ENCODE peak calls at places on chromosomes 12 and 14, in seven cellular contexts. One of them, this sample, is unnamed.

GRCh38 chr12:103956515-103957027 is 9.1 kb upstream of the TDG start:
- DNase-seq in stomach: no peak
- DNase-seq in BJ: no peak
- DNase-seq in thoracic aorta: no peak
- DNase-seq in cardiac muscle cell: no peak
- DNase-seq in glutamatergic neuron: no peak
- DNase-seq in astrocyte: peak; percentile 9
- DNase-seq in this sample: no peak

GRCh38 chr12:6078378-6079083 is 45.9 kb downstream of the VWF start:
- DNase-seq in stomach: no peak
- DNase-seq in BJ: no peak
- DNase-seq in thoracic aorta: no peak
- DNase-seq in cardiac muscle cell: no peak
- DNase-seq in glutamatergic neuron: no peak
- DNase-seq in astrocyte: peak; percentile 62
- DNase-seq in this sample: no peak

GRCh38 chr12:104446646-104447415 is 9.9 kb upstream of the CHST11 start:
- DNase-seq in stomach: no peak
- DNase-seq in BJ: no peak
- DNase-seq in thoracic aorta: no peak
- DNase-seq in cardiac muscle cell: no peak
- DNase-seq in glutamatergic neuron: no peak
- DNase-seq in astrocyte: no peak
- DNase-seq in this sample: no peak

GRCh38 chr14:71636820-71637471 is 295.3 kb upstream of the RGS6 start:
- DNase-seq in stomach: no peak
- DNase-seq in BJ: no peak
- DNase-seq in thoracic aorta: no peak
- DNase-seq in cardiac muscle cell: no peak
- DNase-seq in glutamatergic neuron: no peak
- DNase-seq in astrocyte: no peak
- DNase-seq in this sample: no peak

GRCh38 chr14:79597561-79597960 is 613.7 kb downstream of the DIO2 start:
- DNase-seq in stomach: no peak
- DNase-seq in BJ: no peak
- DNase-seq in thoracic aorta: no peak
- DNase-seq in cardiac muscle cell: no peak
- DNase-seq in glutamatergic neuron: no peak
- DNase-seq in astrocyte: peak; percentile 74
- DNase-seq in this sample: no peak

GRCh38 chr14:44404599-44405349 is 102.3 kb downstream of the FSCB start:
- DNase-seq in stomach: no peak
- DNase-seq in BJ: no peak
- DNase-seq in thoracic aorta: no peak
- DNase-seq in cardiac muscle cell: no peak
- DNase-seq in glutamatergic neuron: no peak
- DNase-seq in astrocyte: no peak
- DNase-seq in this sample: no peak

GRCh38 chr12:13339538-13339937 is 143.0 kb downstream of the EMP1 start:
- DNase-seq in stomach: no peak
- DNase-seq in BJ: no peak
- DNase-seq in thoracic aorta: no peak
- DNase-seq in cardiac muscle cell: no peak
- DNase-seq in glutamatergic neuron: no peak
- DNase-seq in astrocyte: peak; percentile 16
- DNase-seq in this sample: no peak

GRCh38 chr12:4621511-4621910 is 27.3 kb downstream of the AKAP3 start:
- DNase-seq in stomach: no peak
- DNase-seq in BJ: no peak
- DNase-seq in thoracic aorta: no peak
- DNase-seq in cardiac muscle cell: no peak
- DNase-seq in glutamatergic neuron: no peak
- DNase-seq in astrocyte: no peak
- DNase-seq in this sample: no peak

GRCh38 chr14:103543140-103543539 is 14.1 kb downstream of the TRMT61A start:
- DNase-seq in stomach: no peak
- DNase-seq in BJ: no peak
- DNase-seq in thoracic aorta: no peak
- DNase-seq in cardiac muscle cell: no peak
- DNase-seq in glutamatergic neuron: no peak
- DNase-seq in astrocyte: no peak
- DNase-seq in this sample: no peak

GRCh38 chr12:29528161-29528560 is 30.7 kb upstream of the OVCH1 start:
- DNase-seq in stomach: no peak
- DNase-seq in BJ: no peak
- DNase-seq in thoracic aorta: no peak
- DNase-seq in cardiac muscle cell: no peak
- DNase-seq in glutamatergic neuron: no peak
- DNase-seq in astrocyte: no peak
- DNase-seq in this sample: no peak

GRCh38 chr14:61471297-61471980 is 150.1 kb downstream of the PRKCH start:
- DNase-seq in stomach: no peak
- DNase-seq in BJ: no peak
- DNase-seq in thoracic aorta: no peak
- DNase-seq in cardiac muscle cell: no peak
- DNase-seq in glutamatergic neuron: no peak
- DNase-seq in astrocyte: no peak
- DNase-seq in this sample: no peak

GRCh38 chr12:103801709-103802585 is 39.1 kb downstream of the NT5DC3 start:
- DNase-seq in stomach: no peak
- DNase-seq in BJ: no peak
- DNase-seq in thoracic aorta: no peak
- DNase-seq in cardiac muscle cell: no peak
- DNase-seq in glutamatergic neuron: no peak
- DNase-seq in astrocyte: peak; percentile 93
- DNase-seq in this sample: no peak

DNA sequence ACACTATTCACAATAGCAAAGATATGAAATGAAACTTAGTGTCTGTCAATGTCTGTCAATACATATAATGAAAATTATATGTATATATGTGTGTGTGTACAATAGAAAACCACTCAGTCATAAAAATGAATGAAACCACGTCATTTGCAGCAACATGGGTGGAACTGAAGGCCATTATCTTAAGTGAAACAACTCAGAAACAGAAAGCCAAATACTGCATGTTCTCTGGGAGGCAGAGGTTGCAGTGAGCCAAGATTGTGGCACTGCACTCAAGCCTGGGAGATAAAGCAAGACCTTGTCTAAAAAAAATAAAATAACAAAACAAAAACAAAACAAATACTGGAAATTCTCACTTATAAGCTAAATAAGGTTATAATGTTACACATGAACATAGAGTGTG is 16.7 kb upstream of the E2F7 start:
- DNase-seq in stomach: no peak
- DNase-seq in BJ: no peak
- DNase-seq in thoracic aorta: no peak
- DNase-seq in cardiac muscle cell: no peak
- DNase-seq in glutamatergic neuron: no peak
- DNase-seq in astrocyte: no peak
- DNase-seq in this sample: no peak
- TF ChIP-seq CTCF in stomach: no peak
- TF ChIP-seq CTCF in BJ: no peak
- TF ChIP-seq CTCF in thoracic aorta: no peak
- TF ChIP-seq CTCF in cardiac muscle cell: no peak
- TF ChIP-seq CTCF in glutamatergic neuron: no peak
- TF ChIP-seq CTCF in astrocyte: no peak
- TF ChIP-seq CTCF in this sample: no peak

DNA sequence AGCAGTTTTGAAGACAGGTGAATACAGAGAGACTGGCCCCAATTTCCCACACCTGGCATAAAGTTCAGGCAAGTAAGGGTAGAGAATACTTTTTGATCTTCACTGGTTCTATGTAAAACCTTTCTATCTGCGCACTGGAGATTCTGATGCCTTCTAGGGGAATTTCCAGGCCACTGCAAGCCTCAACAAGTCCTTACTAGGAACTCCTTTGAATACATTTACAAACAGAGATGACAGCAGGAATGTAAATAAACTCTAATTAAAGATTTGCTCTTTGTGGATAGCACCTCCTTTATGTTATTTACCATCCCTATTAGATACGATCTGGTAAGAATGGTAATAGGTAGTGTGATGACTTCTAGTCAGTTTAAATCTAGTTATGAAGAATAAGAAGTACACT is 69.2 kb downstream of the NTN4 start:
- DNase-seq in stomach: no peak
- DNase-seq in BJ: no peak
- DNase-seq in thoracic aorta: no peak
- DNase-seq in cardiac muscle cell: no peak
- DNase-seq in glutamatergic neuron: no peak
- DNase-seq in astrocyte: no peak
- DNase-seq in this sample: no peak
- TF ChIP-seq CTCF in stomach: no peak
- TF ChIP-seq CTCF in BJ: peak; percentile 25
- TF ChIP-seq CTCF in thoracic aorta: no peak
- TF ChIP-seq CTCF in cardiac muscle cell: no peak
- TF ChIP-seq CTCF in glutamatergic neuron: no peak
- TF ChIP-seq CTCF in astrocyte: no peak
- TF ChIP-seq CTCF in this sample: no peak

GRCh38 chr12:28278960-28279359 is 88.7 kb downstream of the CCDC91 start:
- DNase-seq in stomach: no peak
- DNase-seq in BJ: no peak
- DNase-seq in thoracic aorta: no peak
- DNase-seq in cardiac muscle cell: no peak
- DNase-seq in glutamatergic neuron: no peak
- DNase-seq in astrocyte: no peak
- DNase-seq in this sample: no peak
- TF ChIP-seq CTCF in stomach: no peak
- TF ChIP-seq CTCF in BJ: no peak
- TF ChIP-seq CTCF in thoracic aorta: no peak
- TF ChIP-seq CTCF in cardiac muscle cell: no peak
- TF ChIP-seq CTCF in glutamatergic neuron: no peak
- TF ChIP-seq CTCF in astrocyte: no peak
- TF ChIP-seq CTCF in this sample: no peak

GRCh38 chr14:22982477-22983245 is at the start of gene AJUBA:
- DNase-seq in stomach: peak; percentile 82
- DNase-seq in BJ: no peak
- DNase-seq in thoracic aorta: peak; percentile 64
- DNase-seq in cardiac muscle cell: peak; percentile 92
- DNase-seq in glutamatergic neuron: peak; percentile 71
- DNase-seq in astrocyte: peak; percentile 95
- DNase-seq in this sample: peak; percentile 90
- TF ChIP-seq CTCF in stomach: no peak
- TF ChIP-seq CTCF in BJ: no peak
- TF ChIP-seq CTCF in thoracic aorta: no peak
- TF ChIP-seq CTCF in cardiac muscle cell: no peak
- TF ChIP-seq CTCF in glutamatergic neuron: no peak
- TF ChIP-seq CTCF in astrocyte: no peak
- TF ChIP-seq CTCF in this sample: no peak